ENCODE peak calls at places on chromosomes 3 and 15, in six cellular contexts. One of them, this sample, is unnamed.

GRCh38 chr3:196639517-196640500 is at the start of gene NRROS:
- DNase-seq in Peyer's patch: peak; percentile 86
- DNase-seq in aorta: peak; percentile 86
- DNase-seq in HCT116: no peak
- DNase-seq in heart right ventricle: peak; percentile 67
- DNase-seq in uterus: peak; percentile 44
- DNase-seq in this sample: peak; percentile 84

GRCh38 chr3:52453496-52454234 is at the start of gene TNNC1:
- DNase-seq in Peyer's patch: no peak
- DNase-seq in aorta: peak; percentile 75
- DNase-seq in HCT116: no peak
- DNase-seq in heart right ventricle: peak; percentile 76
- DNase-seq in uterus: no peak
- DNase-seq in this sample: no peak

GRCh38 chr3:133937756-133938601 is 42.3 kb upstream of the RAB6B start:
- DNase-seq in Peyer's patch: no peak
- DNase-seq in aorta: peak; percentile 65
- DNase-seq in HCT116: no peak
- DNase-seq in heart right ventricle: no peak
- DNase-seq in uterus: no peak
- DNase-seq in this sample: no peak

GRCh38 chr3:121995190-121996137 is 26.6 kb downstream of the ILDR1 start:
- DNase-seq in Peyer's patch: peak; percentile 81
- DNase-seq in aorta: no peak
- DNase-seq in HCT116: peak; percentile 53
- DNase-seq in heart right ventricle: peak; percentile 44
- DNase-seq in uterus: no peak
- DNase-seq in this sample: peak; percentile 60

GRCh38 chr3:190686011-190686410 is 172.1 kb downstream of the IL1RAP start:
- DNase-seq in Peyer's patch: no peak
- DNase-seq in aorta: no peak
- DNase-seq in HCT116: no peak
- DNase-seq in heart right ventricle: no peak
- DNase-seq in uterus: no peak
- DNase-seq in this sample: no peak

GRCh38 chr15:90881978-90882721 is 2.2 kb upstream of the FES start:
- DNase-seq in Peyer's patch: no peak
- DNase-seq in aorta: no peak
- DNase-seq in HCT116: no peak
- DNase-seq in heart right ventricle: no peak
- DNase-seq in uterus: no peak
- DNase-seq in this sample: peak; percentile 7

GRCh38 chr3:171055336-171056178 is 29.0 kb upstream of the SLC2A2 start:
- DNase-seq in Peyer's patch: no peak
- DNase-seq in aorta: no peak
- DNase-seq in HCT116: peak; percentile 13
- DNase-seq in heart right ventricle: no peak
- DNase-seq in uterus: no peak
- DNase-seq in this sample: no peak

GRCh38 chr3:58251653-58252052 is 14.1 kb downstream of the ABHD6 start:
- DNase-seq in Peyer's patch: no peak
- DNase-seq in aorta: no peak
- DNase-seq in HCT116: no peak
- DNase-seq in heart right ventricle: no peak
- DNase-seq in uterus: no peak
- DNase-seq in this sample: no peak

GRCh38 chr15:68578960-68579935 is at the start of gene CORO2B:
- DNase-seq in Peyer's patch: no peak
- DNase-seq in aorta: peak; percentile 86
- DNase-seq in HCT116: no peak
- DNase-seq in heart right ventricle: peak; percentile 42
- DNase-seq in uterus: peak; percentile 61
- DNase-seq in this sample: no peak

GRCh38 chr3:157146664-157147082 is 13.3 kb downstream of the CCNL1 start:
- DNase-seq in Peyer's patch: no peak
- DNase-seq in aorta: no peak
- DNase-seq in HCT116: no peak
- DNase-seq in heart right ventricle: no peak
- DNase-seq in uterus: no peak
- DNase-seq in this sample: no peak

GRCh38 chr3:157148123-157148889 is 11.6 kb downstream of the CCNL1 start:
- DNase-seq in Peyer's patch: no peak
- DNase-seq in aorta: no peak
- DNase-seq in HCT116: no peak
- DNase-seq in heart right ventricle: no peak
- DNase-seq in uterus: no peak
- DNase-seq in this sample: no peak

GRCh38 chr3:157142315-157142714 is 17.6 kb downstream of the CCNL1 start:
- DNase-seq in Peyer's patch: no peak
- DNase-seq in aorta: no peak
- DNase-seq in HCT116: no peak
- DNase-seq in heart right ventricle: no peak
- DNase-seq in uterus: no peak
- DNase-seq in this sample: no peak

GRCh38 chr3:157147099-157147803 is 12.7 kb downstream of the CCNL1 start:
- DNase-seq in Peyer's patch: no peak
- DNase-seq in aorta: no peak
- DNase-seq in HCT116: no peak
- DNase-seq in heart right ventricle: no peak
- DNase-seq in uterus: no peak
- DNase-seq in this sample: no peak

GRCh38 chr3:157145566-157145965 is 14.4 kb downstream of the CCNL1 start:
- DNase-seq in Peyer's patch: no peak
- DNase-seq in aorta: no peak
- DNase-seq in HCT116: no peak
- DNase-seq in heart right ventricle: no peak
- DNase-seq in uterus: no peak
- DNase-seq in this sample: no peak
- H3K36me3 ChIP-seq in Peyer's patch: no peaks in the 10 kb centered on the region
- H3K36me3 ChIP-seq in aorta: peaks cover 16% of the 10 kb centered on the region
- H3K36me3 ChIP-seq in HCT116: peaks cover 35% of the 10 kb centered on the region
- H3K36me3 ChIP-seq in heart right ventricle: no peaks in the 10 kb centered on the region
- H3K36me3 ChIP-seq in uterus: no peaks in the 10 kb centered on the region
- H3K36me3 ChIP-seq in this sample: peaks cover 14% of the 10 kb centered on the region

GRCh38 chr15:70491183-70491621 is 272.2 kb downstream of the UACA start:
- DNase-seq in Peyer's patch: no peak
- DNase-seq in aorta: no peak
- DNase-seq in HCT116: no peak
- DNase-seq in heart right ventricle: no peak
- DNase-seq in uterus: no peak
- DNase-seq in this sample: no peak

GRCh38 chr15:70493376-70493775 is 270.0 kb downstream of the UACA start:
- DNase-seq in Peyer's patch: no peak
- DNase-seq in aorta: no peak
- DNase-seq in HCT116: no peak
- DNase-seq in heart right ventricle: no peak
- DNase-seq in uterus: no peak
- DNase-seq in this sample: no peak

GRCh38 chr15:70491641-70492040 is 271.7 kb downstream of the UACA start:
- DNase-seq in Peyer's patch: no peak
- DNase-seq in aorta: no peak
- DNase-seq in HCT116: no peak
- DNase-seq in heart right ventricle: no peak
- DNase-seq in uterus: no peak
- DNase-seq in this sample: no peak

GRCh38 chr15:70493787-70494514 is 269.4 kb downstream of the UACA start:
- DNase-seq in Peyer's patch: no peak
- DNase-seq in aorta: no peak
- DNase-seq in HCT116: no peak
- DNase-seq in heart right ventricle: no peak
- DNase-seq in uterus: no peak
- DNase-seq in this sample: no peak

GRCh38 chr15:70492240-70493177 is 270.8 kb downstream of the UACA start:
- DNase-seq in Peyer's patch: peak; percentile 85
- DNase-seq in aorta: no peak
- DNase-seq in HCT116: no peak
- DNase-seq in heart right ventricle: peak; percentile 43
- DNase-seq in uterus: no peak
- DNase-seq in this sample: peak; percentile 83
- H3K4me3 ChIP-seq in Peyer's patch: no peak overlapping the region
- H3K4me3 ChIP-seq in aorta: no peak overlapping the region
- H3K4me3 ChIP-seq in HCT116: no peak overlapping the region
- H3K4me3 ChIP-seq in heart right ventricle: no peak overlapping the region
- H3K4me3 ChIP-seq in uterus: no peak overlapping the region
- H3K4me3 ChIP-seq in this sample: no peak overlapping the region

DNA sequence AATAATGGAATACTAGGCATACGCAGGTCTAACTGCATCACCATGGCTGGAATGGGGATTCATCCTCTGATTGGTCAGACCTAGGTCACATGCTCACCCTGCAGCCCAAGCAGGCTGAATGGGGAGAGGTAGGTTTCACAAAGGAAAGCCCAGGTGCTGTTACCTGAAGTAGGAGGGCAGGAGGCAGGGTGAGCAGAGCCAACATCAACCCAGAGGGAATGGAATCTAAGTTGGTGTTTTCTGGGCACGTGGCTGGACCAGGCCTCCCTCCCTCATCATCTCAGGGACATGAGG is 6.7 kb upstream of the H1-8 start:
- DNase-seq in Peyer's patch: no peak
- DNase-seq in aorta: no peak
- DNase-seq in HCT116: no peak
- DNase-seq in heart right ventricle: no peak
- DNase-seq in uterus: no peak
- DNase-seq in this sample: no peak
- H3K36me3 ChIP-seq in Peyer's patch: no peaks in the 10 kb centered on the region
- H3K36me3 ChIP-seq in aorta: no peaks in the 10 kb centered on the region
- H3K36me3 ChIP-seq in HCT116: no peaks in the 10 kb centered on the region
- H3K36me3 ChIP-seq in heart right ventricle: no peaks in the 10 kb centered on the region
- H3K36me3 ChIP-seq in uterus: no peaks in the 10 kb centered on the region
- H3K36me3 ChIP-seq in this sample: no peaks in the 10 kb centered on the region

GRCh38 chr3:125051205-125051604 is 4.6 kb downstream of the HEG1 start:
- DNase-seq in Peyer's patch: no peak
- DNase-seq in aorta: no peak
- DNase-seq in HCT116: no peak
- DNase-seq in heart right ventricle: no peak
- DNase-seq in uterus: no peak
- DNase-seq in this sample: no peak
- H3K4me3 ChIP-seq in Peyer's patch: no peak overlapping the region
- H3K4me3 ChIP-seq in aorta: no peak overlapping the region
- H3K4me3 ChIP-seq in HCT116: no peak overlapping the region
- H3K4me3 ChIP-seq in heart right ventricle: no peak overlapping the region
- H3K4me3 ChIP-seq in uterus: no peak overlapping the region
- H3K4me3 ChIP-seq in this sample: peak overlapping the region; percentile 43

GRCh38 chr3:130707914-130708601 is 38.6 kb downstream of the PIK3R4 start:
- DNase-seq in Peyer's patch: no peak
- DNase-seq in aorta: no peak
- DNase-seq in HCT116: no peak
- DNase-seq in heart right ventricle: no peak
- DNase-seq in uterus: no peak
- DNase-seq in this sample: no peak

GRCh38 chr3:130711885-130712284 is 34.7 kb downstream of the PIK3R4 start:
- DNase-seq in Peyer's patch: no peak
- DNase-seq in aorta: no peak
- DNase-seq in HCT116: no peak
- DNase-seq in heart right ventricle: no peak
- DNase-seq in uterus: no peak
- DNase-seq in this sample: no peak

GRCh38 chr3:130715616-130716015 is 31.0 kb downstream of the PIK3R4 start:
- DNase-seq in Peyer's patch: no peak
- DNase-seq in aorta: no peak
- DNase-seq in HCT116: no peak
- DNase-seq in heart right ventricle: no peak
- DNase-seq in uterus: no peak
- DNase-seq in this sample: no peak

GRCh38 chr3:130709671-130710070 is 37.0 kb downstream of the PIK3R4 start:
- DNase-seq in Peyer's patch: no peak
- DNase-seq in aorta: no peak
- DNase-seq in HCT116: no peak
- DNase-seq in heart right ventricle: no peak
- DNase-seq in uterus: no peak
- DNase-seq in this sample: no peak

DNA sequence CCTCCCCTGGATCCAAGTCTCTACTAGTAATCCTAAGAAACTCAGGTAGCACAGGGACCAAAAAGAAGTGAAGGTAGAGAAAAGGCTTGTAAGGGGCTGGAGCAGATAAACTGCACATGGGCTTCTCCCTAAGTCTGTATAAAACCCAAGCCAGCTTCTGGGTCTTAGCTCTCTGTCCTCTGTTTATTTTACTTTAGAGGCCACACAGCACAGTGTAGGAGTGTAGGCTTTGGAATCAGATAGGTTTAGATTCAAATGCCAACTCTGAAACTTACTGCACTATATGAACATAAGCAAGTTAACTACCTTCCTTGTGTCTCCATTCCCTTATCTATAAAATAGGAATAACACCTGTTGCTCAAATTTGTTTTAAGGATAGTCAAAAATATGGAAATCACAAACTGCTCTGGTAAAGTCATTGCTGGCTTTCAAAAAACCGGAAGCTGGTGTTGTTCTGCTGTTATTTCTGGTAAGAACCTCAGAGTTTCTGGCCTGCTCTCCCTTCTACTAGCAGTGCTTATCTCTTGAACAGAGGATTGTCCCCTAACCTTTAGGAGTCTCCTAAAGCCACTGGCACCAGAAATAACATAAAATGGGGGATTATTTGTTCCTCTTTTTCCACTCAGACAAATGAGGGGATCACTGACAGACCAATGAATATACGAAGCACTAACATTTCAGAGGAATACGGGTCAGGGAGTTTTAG is 33.8 kb downstream of the PIK3R4 start:
- DNase-seq in Peyer's patch: no peak
- DNase-seq in aorta: no peak
- DNase-seq in HCT116: no peak
- DNase-seq in heart right ventricle: no peak
- DNase-seq in uterus: no peak
- DNase-seq in this sample: no peak
- H3K36me3 ChIP-seq in Peyer's patch: no peaks in the 10 kb centered on the region
- H3K36me3 ChIP-seq in aorta: no peaks in the 10 kb centered on the region
- H3K36me3 ChIP-seq in HCT116: peaks cover 7% of the 10 kb centered on the region
- H3K36me3 ChIP-seq in heart right ventricle: no peaks in the 10 kb centered on the region
- H3K36me3 ChIP-seq in uterus: no peaks in the 10 kb centered on the region
- H3K36me3 ChIP-seq in this sample: no peaks in the 10 kb centered on the region

This sample was measured in GM06990.